ENCODE peak calls at places on chromosomes 13 and 19, in nine cellular contexts. B is choroid plexus epithelial cell; Z is EL; U is small intestine; W is right atrium auricular region; A is AG09309; H is CD8-positive, alpha-beta memory T cell; X is RWPE1; Q is stimulated activated CD4-positive, alpha-beta T cell treated with anti-CD3 and anti-CD28 coated beads, Interleukin-2, amount 100 ng/mL, for 48 hours. I is an unnamed sample.

GRCh38 chr13:113402471-113403254 is 38.7 kb upstream of the GRTP1 start:
- DNase-seq in B (no peak), Z (no peak), U (no peak), W (no peak), A (no peak), H (no peak), X (no peak), Q (no peak), I (no peak)

GRCh38 chr19:45667620-45668341 is at the start of gene GIPR:
- DNase-seq in B (no peak), Z (peak), U (peak), W (peak), A (no peak), H (peak), X (peak), Q (peak), I (no peak)

GRCh38 chr13:51826606-51827005 is 18.4 kb downstream of the TMEM272 start:
- DNase-seq in B (peak), Z (no peak), U (no peak), W (no peak), A (no peak), H (no peak), X (no peak), Q (no peak), I (no peak)

GRCh38 chr19:49894011-49894664 is 2.5 kb downstream of the IL4I1 start:
- DNase-seq in B (no peak), Z (no peak), U (no peak), W (no peak), A (no peak), H (no peak), X (no peak), Q (no peak), I (no peak)

GRCh38 chr19:35398570-35398969 is 27.7 kb downstream of the GPR42 start:
- DNase-seq in B (no peak), Z (no peak), U (no peak), W (no peak), A (no peak), H (no peak), X (no peak), Q (no peak), I (no peak)

GRCh38 chr13:22176968-22177545 is 506.2 kb downstream of the FGF9 start:
- DNase-seq in B (no peak), Z (no peak), U (no peak), W (no peak), A (no peak), H (no peak), X (no peak), Q (no peak), I (no peak)

GRCh38 chr13:98945863-98946605 is 31.8 kb downstream of the DOCK9 start:
- DNase-seq in B (no peak), Z (no peak), U (no peak), W (no peak), A (no peak), H (no peak), X (no peak), Q (no peak), I (no peak)

GRCh38 chr19:29260477-29261317 is 47.7 kb upstream of the UQCRFS1 start:
- DNase-seq in B (peak), Z (peak), U (peak), W (no peak), A (no peak), H (no peak), X (no peak), Q (peak), I (no peak)

GRCh38 chr19:30088567-30088966 is 146.5 kb downstream of the URI1 start:
- DNase-seq in B (no peak), Z (no peak), U (no peak), W (no peak), A (no peak), H (no peak), X (no peak), Q (no peak), I (no peak)

GRCh38 chr19:20964798-20965197 is 41.7 kb downstream of the ZNF85 start:
- DNase-seq in B (no peak), Z (no peak), U (no peak), W (no peak), A (no peak), H (no peak), X (no peak), Q (no peak), I (no peak)

GRCh38 chr13:34430294-34430693 is 511.8 kb upstream of the NBEA start:
- DNase-seq in B (peak), Z (no peak), U (no peak), W (no peak), A (no peak), H (no peak), X (no peak), Q (no peak), I (no peak)

GRCh38 chr13:27038323-27038722 is 133.3 kb downstream of the USP12 start:
- DNase-seq in B (peak), Z (peak), U (no peak), W (no peak), A (no peak), H (no peak), X (peak), Q (no peak), I (no peak)

GRCh38 chr19:57633832-57634131 is 814 bp downstream of the ZNF211 start:
- DNase-seq in B (no peak), Z (no peak), U (no peak), W (no peak), A (no peak), H (no peak), X (no peak), Q (no peak), I (no peak)

GRCh38 chr13:43924549-43925245 is 45.0 kb downstream of the LACC1 start:
- DNase-seq in B (no peak), Z (no peak), U (no peak), W (no peak), A (no peak), H (no peak), X (no peak), Q (no peak), I (no peak)

GRCh38 chr19:35882074-35882832 is 13.9 kb downstream of the APLP1 start:
- DNase-seq in B (peak), Z (peak), U (peak), W (no peak), A (peak), H (no peak), X (peak), Q (no peak), I (no peak)

GRCh38 chr19:34217952-34218817 is 36.2 kb upstream of the GARRE1 start:
- DNase-seq in B (peak), Z (peak), U (peak), W (no peak), A (peak), H (peak), X (peak), Q (peak), I (no peak)

GRCh38 chr13:41263261-41263971 is at the start of gene MTRF1:
- DNase-seq in B (peak), Z (peak), U (peak), W (peak), A (peak), H (peak), X (peak), Q (peak), I (peak)

GRCh38 chr19:1269478-1270167 is 491 bp downstream of the CIRBP start:
- DNase-seq in B (peak), Z (peak), U (peak), W (peak), A (no peak), H (peak), X (peak), Q (peak), I (peak)

GRCh38 chr19:52941941-52942370 is 18.7 kb upstream of the ZNF888 start:
- DNase-seq in B (peak), Z (peak), U (peak), W (no peak), A (no peak), H (peak), X (peak), Q (no peak), I (no peak)

GRCh38 chr13:51269039-51269438 is 46.8 kb downstream of the FAM124A start:
- DNase-seq in B (peak), Z (peak), U (no peak), W (no peak), A (no peak), H (no peak), X (no peak), Q (no peak), I (no peak)